ENCODE peak calls at places on chromosomes 12 and 14, in nine cellular contexts. One of them, this sample, is unnamed.

GRCh38 chr12:116135209-116135930 is 142.1 kb downstream of the MED13L start:
- DNase-seq in cardiac fibroblast: peak
- DNase-seq in pancreas: no peak
- DNase-seq in LNCaP clone FGC: no peak
- DNase-seq in sigmoid colon: no peak
- DNase-seq in CD8-positive, alpha-beta T cell: no peak
- DNase-seq in CD8-positive, alpha-beta memory T cell: no peak
- DNase-seq in mucosa of descending colon: peak
- DNase-seq in stomach: no peak
- DNase-seq in this sample: no peak

GRCh38 chr14:105914738-105915385 is 388.5 kb downstream of the TMEM121 start:
- DNase-seq in cardiac fibroblast: no peak
- DNase-seq in stomach: no peak
- DNase-seq in LNCaP clone FGC: no peak
- DNase-seq in CD8-positive, alpha-beta T cell: no peak
- DNase-seq in mucosa of descending colon: no peak
- DNase-seq in CD8-positive, alpha-beta memory T cell: no peak
- DNase-seq in sigmoid colon: no peak
- DNase-seq in pancreas: no peak
- DNase-seq in this sample: no peak

GRCh38 chr12:109870648-109871047 is 9.7 kb downstream of the GLTP start:
- DNase-seq in LNCaP clone FGC: no peak
- DNase-seq in pancreas: no peak
- DNase-seq in CD8-positive, alpha-beta T cell: no peak
- DNase-seq in sigmoid colon: no peak
- DNase-seq in CD8-positive, alpha-beta memory T cell: no peak
- DNase-seq in mucosa of descending colon: no peak
- DNase-seq in stomach: no peak
- DNase-seq in cardiac fibroblast: peak
- DNase-seq in this sample: no peak

GRCh38 chr14:23663711-23664110 is 27.5 kb downstream of the DHRS2 start:
- DNase-seq in LNCaP clone FGC: no peak
- DNase-seq in sigmoid colon: no peak
- DNase-seq in cardiac fibroblast: no peak
- DNase-seq in CD8-positive, alpha-beta T cell: no peak
- DNase-seq in pancreas: no peak
- DNase-seq in stomach: no peak
- DNase-seq in CD8-positive, alpha-beta memory T cell: no peak
- DNase-seq in mucosa of descending colon: no peak
- DNase-seq in this sample: no peak

GRCh38 chr12:57935839-57936512 is 5.4 kb upstream of the ATP23 start:
- DNase-seq in pancreas: peak
- DNase-seq in CD8-positive, alpha-beta memory T cell: peak
- DNase-seq in sigmoid colon: peak
- DNase-seq in LNCaP clone FGC: peak
- DNase-seq in cardiac fibroblast: peak
- DNase-seq in stomach: peak
- DNase-seq in CD8-positive, alpha-beta T cell: peak
- DNase-seq in mucosa of descending colon: peak
- DNase-seq in this sample: peak

GRCh38 chr12:58888131-58888783 is 32.0 kb downstream of the LRIG3 start:
- DNase-seq in pancreas: peak
- DNase-seq in LNCaP clone FGC: peak
- DNase-seq in CD8-positive, alpha-beta memory T cell: no peak
- DNase-seq in mucosa of descending colon: no peak
- DNase-seq in sigmoid colon: peak
- DNase-seq in cardiac fibroblast: peak
- DNase-seq in stomach: peak
- DNase-seq in CD8-positive, alpha-beta T cell: no peak
- DNase-seq in this sample: no peak

GRCh38 chr12:116319316-116319715 is 41.8 kb upstream of the MED13L start:
- DNase-seq in LNCaP clone FGC: no peak
- DNase-seq in stomach: no peak
- DNase-seq in sigmoid colon: no peak
- DNase-seq in CD8-positive, alpha-beta memory T cell: no peak
- DNase-seq in cardiac fibroblast: peak
- DNase-seq in CD8-positive, alpha-beta T cell: no peak
- DNase-seq in mucosa of descending colon: no peak
- DNase-seq in pancreas: no peak
- DNase-seq in this sample: no peak

GRCh38 chr14:20434701-20435453 is 1.1 kb downstream of the KLHL33 start:
- DNase-seq in LNCaP clone FGC: no peak
- DNase-seq in stomach: no peak
- DNase-seq in CD8-positive, alpha-beta T cell: no peak
- DNase-seq in cardiac fibroblast: peak
- DNase-seq in pancreas: no peak
- DNase-seq in CD8-positive, alpha-beta memory T cell: no peak
- DNase-seq in mucosa of descending colon: peak
- DNase-seq in sigmoid colon: peak
- DNase-seq in this sample: no peak

GRCh38 chr12:52477651-52478050 is 4.0 kb upstream of the KRT6C start:
- DNase-seq in CD8-positive, alpha-beta memory T cell: no peak
- DNase-seq in sigmoid colon: no peak
- DNase-seq in mucosa of descending colon: no peak
- DNase-seq in stomach: no peak
- DNase-seq in cardiac fibroblast: no peak
- DNase-seq in pancreas: no peak
- DNase-seq in CD8-positive, alpha-beta T cell: no peak
- DNase-seq in LNCaP clone FGC: no peak
- DNase-seq in this sample: no peak

GRCh38 chr14:103531421-103532215 is 2.6 kb downstream of the TRMT61A start:
- DNase-seq in LNCaP clone FGC: no peak
- DNase-seq in sigmoid colon: no peak
- DNase-seq in stomach: no peak
- DNase-seq in CD8-positive, alpha-beta T cell: no peak
- DNase-seq in mucosa of descending colon: no peak
- DNase-seq in CD8-positive, alpha-beta memory T cell: no peak
- DNase-seq in cardiac fibroblast: no peak
- DNase-seq in pancreas: no peak
- DNase-seq in this sample: no peak

GRCh38 chr12:131438874-131439273 is 272.0 kb upstream of the SFSWAP start:
- DNase-seq in cardiac fibroblast: no peak
- DNase-seq in LNCaP clone FGC: no peak
- DNase-seq in pancreas: no peak
- DNase-seq in mucosa of descending colon: no peak
- DNase-seq in CD8-positive, alpha-beta memory T cell: no peak
- DNase-seq in CD8-positive, alpha-beta T cell: no peak
- DNase-seq in stomach: peak
- DNase-seq in sigmoid colon: no peak
- DNase-seq in this sample: no peak

GRCh38 chr12:29781176-29781575 is 2.6 kb downstream of the TMTC1 start:
- DNase-seq in sigmoid colon: no peak
- DNase-seq in pancreas: no peak
- DNase-seq in stomach: no peak
- DNase-seq in LNCaP clone FGC: no peak
- DNase-seq in cardiac fibroblast: no peak
- DNase-seq in CD8-positive, alpha-beta T cell: no peak
- DNase-seq in mucosa of descending colon: no peak
- DNase-seq in CD8-positive, alpha-beta memory T cell: no peak
- DNase-seq in this sample: no peak

GRCh38 chr12:99711246-99711645 is 63.7 kb downstream of the GARIN6 start:
- DNase-seq in pancreas: no peak
- DNase-seq in cardiac fibroblast: no peak
- DNase-seq in LNCaP clone FGC: no peak
- DNase-seq in stomach: no peak
- DNase-seq in CD8-positive, alpha-beta memory T cell: no peak
- DNase-seq in mucosa of descending colon: no peak
- DNase-seq in CD8-positive, alpha-beta T cell: no peak
- DNase-seq in sigmoid colon: no peak
- DNase-seq in this sample: no peak

GRCh38 chr12:88834226-88834625 is 254.0 kb upstream of the KITLG start:
- DNase-seq in pancreas: no peak
- DNase-seq in sigmoid colon: no peak
- DNase-seq in cardiac fibroblast: no peak
- DNase-seq in LNCaP clone FGC: no peak
- DNase-seq in mucosa of descending colon: no peak
- DNase-seq in CD8-positive, alpha-beta T cell: no peak
- DNase-seq in CD8-positive, alpha-beta memory T cell: no peak
- DNase-seq in stomach: no peak
- DNase-seq in this sample: no peak

GRCh38 chr12:93186621-93187020 is 191.1 kb upstream of the NUDT4 start:
- DNase-seq in LNCaP clone FGC: no peak
- DNase-seq in CD8-positive, alpha-beta memory T cell: no peak
- DNase-seq in sigmoid colon: no peak
- DNase-seq in stomach: no peak
- DNase-seq in mucosa of descending colon: no peak
- DNase-seq in pancreas: no peak
- DNase-seq in CD8-positive, alpha-beta T cell: no peak
- DNase-seq in cardiac fibroblast: no peak
- DNase-seq in this sample: no peak

GRCh38 chr12:56677680-56678079 is 10.4 kb downstream of the PTGES3 start:
- DNase-seq in stomach: no peak
- DNase-seq in cardiac fibroblast: no peak
- DNase-seq in CD8-positive, alpha-beta T cell: no peak
- DNase-seq in mucosa of descending colon: no peak
- DNase-seq in LNCaP clone FGC: no peak
- DNase-seq in CD8-positive, alpha-beta memory T cell: no peak
- DNase-seq in pancreas: no peak
- DNase-seq in sigmoid colon: no peak
- DNase-seq in this sample: no peak

GRCh38 chr14:70700955-70701354 is 59.2 kb downstream of the TTC9 start:
- DNase-seq in mucosa of descending colon: no peak
- DNase-seq in CD8-positive, alpha-beta memory T cell: no peak
- DNase-seq in sigmoid colon: no peak
- DNase-seq in stomach: no peak
- DNase-seq in LNCaP clone FGC: no peak
- DNase-seq in pancreas: no peak
- DNase-seq in CD8-positive, alpha-beta T cell: no peak
- DNase-seq in cardiac fibroblast: no peak
- DNase-seq in this sample: no peak

GRCh38 chr12:67070604-67071003 is 198.6 kb upstream of the CAND1 start:
- DNase-seq in pancreas: no peak
- DNase-seq in stomach: no peak
- DNase-seq in cardiac fibroblast: no peak
- DNase-seq in CD8-positive, alpha-beta T cell: no peak
- DNase-seq in sigmoid colon: no peak
- DNase-seq in CD8-positive, alpha-beta memory T cell: no peak
- DNase-seq in mucosa of descending colon: no peak
- DNase-seq in LNCaP clone FGC: no peak
- DNase-seq in this sample: no peak

GRCh38 chr14:39426605-39427004 is 5.6 kb downstream of the FBXO33 start:
- DNase-seq in LNCaP clone FGC: no peak
- DNase-seq in stomach: no peak
- DNase-seq in pancreas: no peak
- DNase-seq in mucosa of descending colon: no peak
- DNase-seq in sigmoid colon: no peak
- DNase-seq in cardiac fibroblast: peak
- DNase-seq in CD8-positive, alpha-beta memory T cell: no peak
- DNase-seq in CD8-positive, alpha-beta T cell: no peak
- DNase-seq in this sample: no peak

GRCh38 chr12:65632131-65632855 is 192.0 kb upstream of the HMGA2 start:
- DNase-seq in mucosa of descending colon: no peak
- DNase-seq in LNCaP clone FGC: no peak
- DNase-seq in cardiac fibroblast: no peak
- DNase-seq in CD8-positive, alpha-beta memory T cell: no peak
- DNase-seq in stomach: no peak
- DNase-seq in pancreas: no peak
- DNase-seq in CD8-positive, alpha-beta T cell: no peak
- DNase-seq in sigmoid colon: no peak
- DNase-seq in this sample: no peak
- H3K4me3 ChIP-seq in mucosa of descending colon: no peak
- H3K4me3 ChIP-seq in LNCaP clone FGC: no peak
- H3K4me3 ChIP-seq in cardiac fibroblast: no peak
- H3K4me3 ChIP-seq in CD8-positive, alpha-beta memory T cell: no peak
- H3K4me3 ChIP-seq in stomach: no peak
- H3K4me3 ChIP-seq in pancreas: no peak
- H3K4me3 ChIP-seq in CD8-positive, alpha-beta T cell: no peak
- H3K4me3 ChIP-seq in sigmoid colon: no peak
- H3K4me3 ChIP-seq in this sample: no peak

GRCh38 chr12:31337952-31338351 is 12.0 kb upstream of the SINHCAF start:
- DNase-seq in CD8-positive, alpha-beta memory T cell: no peak
- DNase-seq in pancreas: no peak
- DNase-seq in cardiac fibroblast: no peak
- DNase-seq in sigmoid colon: no peak
- DNase-seq in stomach: no peak
- DNase-seq in LNCaP clone FGC: no peak
- DNase-seq in CD8-positive, alpha-beta T cell: no peak
- DNase-seq in mucosa of descending colon: no peak
- DNase-seq in this sample: no peak
- H3K4me3 ChIP-seq in CD8-positive, alpha-beta memory T cell: no peak
- H3K4me3 ChIP-seq in pancreas: no peak
- H3K4me3 ChIP-seq in cardiac fibroblast: no peak
- H3K4me3 ChIP-seq in sigmoid colon: no peak
- H3K4me3 ChIP-seq in stomach: no peak
- H3K4me3 ChIP-seq in LNCaP clone FGC: no peak
- H3K4me3 ChIP-seq in CD8-positive, alpha-beta T cell: no peak
- H3K4me3 ChIP-seq in mucosa of descending colon: no peak
- H3K4me3 ChIP-seq in this sample: no peak

GRCh38 chr14:31387091-31387490 is 33.3 kb downstream of the HEATR5A start:
- DNase-seq in CD8-positive, alpha-beta T cell: no peak
- DNase-seq in LNCaP clone FGC: no peak
- DNase-seq in mucosa of descending colon: no peak
- DNase-seq in cardiac fibroblast: no peak
- DNase-seq in pancreas: no peak
- DNase-seq in CD8-positive, alpha-beta memory T cell: no peak
- DNase-seq in sigmoid colon: no peak
- DNase-seq in stomach: no peak
- DNase-seq in this sample: no peak
- H3K4me3 ChIP-seq in CD8-positive, alpha-beta T cell: no peak
- H3K4me3 ChIP-seq in LNCaP clone FGC: no peak
- H3K4me3 ChIP-seq in mucosa of descending colon: no peak
- H3K4me3 ChIP-seq in cardiac fibroblast: no peak
- H3K4me3 ChIP-seq in pancreas: no peak
- H3K4me3 ChIP-seq in CD8-positive, alpha-beta memory T cell: no peak
- H3K4me3 ChIP-seq in sigmoid colon: no peak
- H3K4me3 ChIP-seq in stomach: no peak
- H3K4me3 ChIP-seq in this sample: no peak

DNA sequence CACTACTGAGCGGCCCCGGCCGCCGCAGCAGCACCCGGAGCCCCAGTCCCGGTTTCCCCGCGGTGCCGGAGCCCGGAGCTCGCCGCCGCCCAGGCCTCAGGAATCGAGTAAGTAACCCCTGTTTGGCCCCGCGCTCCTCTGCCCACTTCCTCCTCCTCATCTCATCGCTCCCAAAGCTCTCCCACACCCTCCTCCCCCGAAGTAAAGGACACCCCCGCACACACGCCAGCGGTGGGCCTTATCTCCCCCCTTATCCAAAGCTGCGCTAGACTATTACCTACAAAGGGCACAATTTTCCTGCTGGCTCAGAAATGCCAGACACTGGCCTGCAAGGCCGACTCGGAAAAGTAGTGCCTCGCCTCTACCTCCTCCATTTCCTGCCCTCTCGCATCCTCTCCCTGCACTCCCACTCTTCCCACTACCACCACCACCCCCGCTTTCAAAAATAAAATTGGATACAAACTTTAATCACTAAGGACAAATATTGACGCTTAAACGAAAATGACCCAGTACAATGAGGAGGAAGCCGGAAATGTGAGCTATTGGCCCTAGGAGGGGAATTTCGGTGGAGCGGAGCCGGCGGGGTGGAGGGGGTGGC is 581 bp upstream of the FOXG1 start:
- DNase-seq in LNCaP clone FGC: no peak
- DNase-seq in stomach: no peak
- DNase-seq in cardiac fibroblast: peak
- DNase-seq in mucosa of descending colon: no peak
- DNase-seq in CD8-positive, alpha-beta T cell: no peak
- DNase-seq in CD8-positive, alpha-beta memory T cell: no peak
- DNase-seq in sigmoid colon: no peak
- DNase-seq in pancreas: no peak
- DNase-seq in this sample: no peak
- H3K4me3 ChIP-seq in LNCaP clone FGC: no peak
- H3K4me3 ChIP-seq in stomach: peak
- H3K4me3 ChIP-seq in cardiac fibroblast: peak
- H3K4me3 ChIP-seq in mucosa of descending colon: no peak
- H3K4me3 ChIP-seq in CD8-positive, alpha-beta T cell: no peak
- H3K4me3 ChIP-seq in CD8-positive, alpha-beta memory T cell: no peak
- H3K4me3 ChIP-seq in sigmoid colon: peak
- H3K4me3 ChIP-seq in pancreas: no peak
- H3K4me3 ChIP-seq in this sample: no peak